ENCODE peak calls at places on chromosome 21, in eight cellular contexts. M is cardiac fibroblast, W is GM23338, L is astrocyte, G is HCT116, Q is neural crest cell, F is GM12864, R is Caco-2. U is an unnamed sample.

GRCh38 chr21:32494946-32495703 is 82.6 kb downstream of the EVA1C start:
- DNase-seq in M (peak; percentile 82), W (peak; percentile 32), L (peak; percentile 90), G (no peak), Q (no peak), F (no peak), R (no peak), U (no peak)

GRCh38 chr21:44984792-44985440 is 45.1 kb downstream of the SLX9 start:
- DNase-seq in M (no peak), W (peak; percentile 47), L (no peak), G (no peak), Q (no peak), F (no peak), R (no peak), U (no peak)

GRCh38 chr21:36127250-36127904 is 7.5 kb upstream of the CBR3 start:
- DNase-seq in M (no peak), W (no peak), L (no peak), G (no peak), Q (no peak), F (no peak), R (no peak), U (no peak)

GRCh38 chr21:41167348-41168342 is at the start of gene BACE2:
- DNase-seq in M (peak; percentile 87), W (peak; percentile 76), L (peak; percentile 61), G (no peak), Q (peak; percentile 61), F (no peak), R (peak; percentile 57), U (peak; percentile 62)

GRCh38 chr21:26170471-26171309 is at the start of gene APP:
- DNase-seq in M (peak; percentile 81), W (peak; percentile 82), L (peak; percentile 39), G (peak; percentile 19), Q (peak; percentile 85), F (no peak), R (peak; percentile 75), U (peak; percentile 95)

GRCh38 chr21:44927587-44928461 is 7.1 kb upstream of the ITGB2 start:
- DNase-seq in M (peak; percentile 56), W (no peak), L (peak; percentile 55), G (no peak), Q (no peak), F (peak; percentile 70), R (no peak), U (peak; percentile 81)

GRCh38 chr21:38768385-38769071 is 37.2 kb upstream of the ETS2 start:
- DNase-seq in M (peak; percentile 85), W (no peak), L (peak; percentile 96), G (no peak), Q (no peak), F (no peak), R (no peak), U (peak; percentile 34)

GRCh38 chr21:32257952-32258785 is 20.7 kb downstream of the MIS18A start:
- DNase-seq in M (peak; percentile 91), W (peak; percentile 88), L (peak; percentile 61), G (peak; percentile 62), Q (peak; percentile 65), F (no peak), R (peak; percentile 63), U (peak; percentile 74)

GRCh38 chr21:41410767-41411448 is 15.1 kb upstream of the MX1 start:
- DNase-seq in M (no peak), W (no peak), L (no peak), G (no peak), Q (no peak), F (no peak), R (no peak), U (no peak)

GRCh38 chr21:15552914-15553491 is 176.8 kb upstream of the USP25 start:
- DNase-seq in M (peak; percentile 26), W (peak; percentile 45), L (no peak), G (no peak), Q (no peak), F (no peak), R (no peak), U (no peak)
- TF ChIP-seq CTCF in M (peak; percentile 62), W (peak; percentile 38), L (peak; percentile 23), G (no peak), Q (peak; percentile 65), F (peak; percentile 9), R (peak; percentile 43), U (peak; percentile 30)

DNA sequence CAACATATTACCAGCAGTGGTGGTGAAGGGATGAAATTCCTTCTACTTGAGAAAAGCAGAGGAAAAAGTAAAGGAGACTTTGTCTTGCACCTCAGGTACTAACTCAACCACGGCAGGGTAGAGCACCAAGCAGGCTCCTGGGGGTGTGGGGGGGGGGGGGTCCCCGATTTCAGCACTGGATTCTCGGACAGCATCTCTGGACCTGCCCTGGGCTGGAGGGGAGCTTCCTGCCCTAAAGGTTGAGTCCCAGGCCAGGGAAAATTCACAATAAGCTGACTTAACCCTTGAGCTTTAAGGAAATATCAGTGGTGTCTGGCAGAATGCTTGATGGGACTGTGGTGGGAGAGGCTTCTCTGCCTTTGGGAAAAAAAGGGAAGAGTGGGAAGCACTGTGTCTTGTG is 233.2 kb upstream of the CXADR start:
- DNase-seq in M (no peak), W (no peak), L (no peak), G (no peak), Q (no peak), F (no peak), R (no peak), U (no peak)
- TF ChIP-seq CTCF in M (no peak), W (no peak), L (no peak), G (no peak), Q (no peak), F (no peak), R (no peak), U (no peak)

GRCh38 chr21:29335720-29336119 is 37.0 kb downstream of the BACH1 start:
- DNase-seq in M (peak; percentile 39), W (no peak), L (peak; percentile 43), G (no peak), Q (no peak), F (no peak), R (no peak), U (no peak)
- TF ChIP-seq CTCF in M (no peak), W (peak; percentile 32), L (no peak), G (no peak), Q (no peak), F (peak; percentile 9), R (no peak), U (no peak)

DNA sequence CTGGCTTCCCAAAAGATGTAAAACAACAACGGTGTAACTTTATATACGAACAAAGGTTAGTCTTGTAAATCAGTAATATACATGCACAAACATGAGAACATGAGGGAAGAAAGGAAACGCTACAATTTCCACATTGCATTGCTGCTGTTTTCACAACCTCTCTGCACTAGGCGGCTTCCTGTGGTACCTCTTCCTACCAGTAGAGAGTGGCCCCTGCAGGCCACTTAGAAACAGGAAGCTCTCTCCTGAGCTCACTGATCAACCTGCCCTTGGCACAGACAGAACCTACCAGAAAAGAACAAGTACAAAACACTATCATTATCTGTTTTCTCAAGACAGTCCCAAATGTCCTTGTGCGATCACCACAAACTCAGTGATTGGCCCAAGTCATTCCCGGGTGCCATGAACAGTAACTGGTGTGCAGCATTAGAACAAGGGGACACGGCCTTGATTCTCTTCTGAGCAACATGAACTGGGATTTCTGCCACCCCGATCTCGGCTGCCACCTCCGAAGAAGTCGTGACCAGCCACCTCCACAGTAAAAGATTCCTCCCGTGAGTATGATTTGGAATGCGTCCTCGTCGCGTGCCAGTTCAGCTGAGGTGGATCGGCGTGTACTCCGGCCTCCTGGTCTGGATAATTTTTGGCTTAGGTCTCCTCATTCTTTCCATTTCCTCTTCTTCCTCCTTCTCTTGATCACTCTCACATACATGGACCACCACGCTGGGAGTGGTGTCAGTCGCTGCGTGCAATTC is 5.7 kb upstream of the KCNE1 start:
- DNase-seq in M (no peak), W (peak; percentile 70), L (no peak), G (no peak), Q (no peak), F (no peak), R (no peak), U (no peak)
- TF ChIP-seq CTCF in M (no peak), W (peak; percentile 46), L (no peak), G (peak; percentile 31), Q (peak; percentile 32), F (peak; percentile 52), R (peak; percentile 42), U (peak; percentile 19)

DNA sequence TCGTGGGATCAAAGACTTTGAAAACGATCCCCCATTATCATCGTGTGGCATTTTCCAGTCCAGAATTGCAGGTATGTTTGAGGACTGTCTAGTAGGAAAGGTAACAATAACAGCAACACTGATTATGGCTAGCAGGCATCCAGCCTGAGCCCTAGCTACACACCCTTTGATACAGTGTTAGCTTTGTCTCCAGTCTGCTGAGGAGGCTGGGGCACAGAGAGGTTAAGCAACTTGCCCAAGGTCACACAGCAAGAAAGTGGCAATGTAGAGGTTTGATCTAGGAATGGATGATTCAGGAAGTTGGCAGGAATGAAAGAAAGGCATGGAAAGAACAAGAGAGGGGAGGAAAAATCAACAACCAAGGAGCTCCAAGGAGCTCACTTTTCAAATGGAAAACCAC is 31.2 kb downstream of the UBASH3A start:
- DNase-seq in M (no peak), W (no peak), L (no peak), G (no peak), Q (no peak), F (no peak), R (no peak), U (no peak)
- TF ChIP-seq CTCF in M (no peak), W (no peak), L (no peak), G (no peak), Q (no peak), F (no peak), R (no peak), U (no peak)

U was measured in GM10248.